ENCODE peak calls at places on chromosome 11, in seven cellular contexts. Z is HCT116, H is GM12865, U is esophagus muscularis mucosa, L is brain microvascular endothelial cell, D is esophagus squamous epithelium, K is neural progenitor cell. O is an unnamed sample.

GRCh38 chr11:26599421-26599820 is 27.4 kb upstream of the MUC15 start:
- DNase-seq in Z (no peak), H (no peak), U (no peak), L (peak), D (no peak), K (no peak), O (no peak)

GRCh38 chr11:26025680-26026079 is 306.2 kb upstream of the ANO3 start:
- DNase-seq in Z (no peak), H (no peak), U (no peak), L (peak), D (no peak), K (no peak), O (no peak)

GRCh38 chr11:67651976-67652895 is 1.7 kb upstream of the ACY3 start:
- DNase-seq in Z (no peak), H (no peak), U (no peak), L (no peak), D (no peak), K (peak), O (peak)

GRCh38 chr11:50075856-50076255 is 43.2 kb downstream of the OR4C45 start:
- DNase-seq in Z (no peak), H (no peak), U (no peak), L (no peak), D (no peak), K (no peak), O (no peak)

GRCh38 chr11:78801161-78801884 is 226.7 kb upstream of the NARS2 start:
- DNase-seq in Z (no peak), H (no peak), U (peak), L (peak), D (no peak), K (no peak), O (no peak)

GRCh38 chr11:78961938-78962701 is 387.5 kb upstream of the NARS2 start:
- DNase-seq in Z (no peak), H (peak), U (no peak), L (peak), D (no peak), K (peak), O (no peak)

GRCh38 chr11:125370561-125371389 is 125.3 kb downstream of the FEZ1 start:
- DNase-seq in Z (no peak), H (no peak), U (no peak), L (no peak), D (no peak), K (peak), O (no peak)

GRCh38 chr11:15224466-15224865 is 109.7 kb downstream of the INSC start:
- DNase-seq in Z (no peak), H (no peak), U (no peak), L (no peak), D (no peak), K (no peak), O (no peak)

GRCh38 chr11:92111291-92111690 is 113.3 kb upstream of the FAT3 start:
- DNase-seq in Z (no peak), H (no peak), U (no peak), L (no peak), D (no peak), K (no peak), O (no peak)

GRCh38 chr11:83042966-83043711 is 28.6 kb downstream of the RAB30 start:
- DNase-seq in Z (no peak), H (no peak), U (no peak), L (no peak), D (no peak), K (no peak), O (no peak)

GRCh38 chr11:75482310-75482606 is 43.5 kb downstream of the GDPD5 start:
- DNase-seq in Z (no peak), H (no peak), U (no peak), L (no peak), D (no peak), K (no peak), O (no peak)

GRCh38 chr11:82978422-82979099 is 77.0 kb downstream of the DDIAS start:
- DNase-seq in Z (no peak), H (peak), U (no peak), L (peak), D (no peak), K (no peak), O (no peak)

GRCh38 chr11:74397531-74398243 is 546 bp downstream of the PGM2L1 start:
- DNase-seq in Z (peak), H (peak), U (no peak), L (peak), D (no peak), K (peak), O (peak)

GRCh38 chr11:114059278-114059983 is at the start of gene ZBTB16:
- DNase-seq in Z (no peak), H (no peak), U (peak), L (no peak), D (no peak), K (peak), O (peak)
- H3K4me3 ChIP-seq in Z (no peak), H (no peak), U (peak), L (peak), D (peak), K (peak), O (peak)

GRCh38 chr11:6497069-6497839 is at the start of gene DNHD1:
- DNase-seq in Z (no peak), H (no peak), U (peak), L (no peak), D (no peak), K (peak), O (no peak)
- H3K4me3 ChIP-seq in Z (no peak), H (no peak), U (peak), L (no peak), D (peak), K (no peak), O (no peak)

DNA sequence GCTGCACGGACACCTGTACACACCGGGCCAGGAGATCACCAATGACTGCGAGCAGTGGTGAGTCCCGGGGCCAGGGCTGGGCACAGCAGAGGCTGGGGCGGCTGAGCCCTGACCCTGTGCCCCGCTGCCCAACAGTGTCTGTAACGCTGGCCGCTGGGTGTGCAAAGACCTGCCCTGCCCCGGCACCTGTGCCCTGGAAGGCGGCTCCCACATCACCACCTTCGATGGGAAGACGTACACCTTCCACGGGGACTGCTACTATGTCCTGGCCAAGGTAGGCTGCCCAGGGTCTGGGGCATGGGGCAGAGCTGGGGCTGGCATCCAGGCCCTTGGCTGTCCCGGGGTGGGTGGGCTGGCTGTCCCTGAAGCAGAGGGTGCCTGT is 7.7 kb downstream of the MUC2 start:
- DNase-seq in Z (no peak), H (no peak), U (no peak), L (no peak), D (no peak), K (no peak), O (peak)
- H3K4me3 ChIP-seq in Z (no peak), H (no peak), U (no peak), L (no peak), D (no peak), K (no peak), O (no peak)

DNA sequence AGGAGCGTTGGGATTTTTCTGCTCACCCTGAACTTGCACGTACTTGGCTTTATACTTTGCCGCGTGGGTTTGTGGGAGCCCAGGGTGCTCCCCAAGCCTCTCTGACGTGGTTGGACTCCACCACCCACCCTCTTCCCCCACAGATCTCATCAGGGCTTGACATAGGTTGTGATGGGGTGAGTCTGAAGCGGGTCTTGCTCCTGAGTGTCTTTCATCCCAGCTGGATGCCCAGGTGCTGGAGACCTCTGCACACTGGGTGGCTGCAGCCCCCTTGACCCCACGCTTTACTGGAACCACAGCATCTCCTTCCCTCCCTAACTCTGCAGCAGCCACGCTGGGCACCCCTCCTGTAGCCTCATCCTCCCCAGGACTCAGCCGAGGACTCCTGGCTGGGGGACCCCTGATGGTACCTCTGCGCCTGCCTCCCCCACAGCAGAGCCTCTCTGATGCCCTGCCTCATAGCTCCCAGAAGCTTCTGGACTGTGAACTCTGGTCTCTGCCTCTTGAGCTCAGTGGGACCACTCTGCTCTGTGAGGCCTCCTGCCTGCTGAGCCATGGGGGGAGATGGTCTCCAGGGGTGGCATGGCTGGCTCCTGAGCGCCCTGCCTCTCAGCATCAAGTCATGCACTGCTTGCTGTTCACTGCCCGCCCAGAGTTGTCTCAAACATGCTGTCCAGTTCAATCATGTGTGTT is 45.2 kb downstream of the MYEOV start:
- DNase-seq in Z (no peak), H (no peak), U (peak), L (no peak), D (no peak), K (no peak), O (no peak)
- H3K4me3 ChIP-seq in Z (no peak), H (no peak), U (no peak), L (no peak), D (no peak), K (no peak), O (no peak)

DNA sequence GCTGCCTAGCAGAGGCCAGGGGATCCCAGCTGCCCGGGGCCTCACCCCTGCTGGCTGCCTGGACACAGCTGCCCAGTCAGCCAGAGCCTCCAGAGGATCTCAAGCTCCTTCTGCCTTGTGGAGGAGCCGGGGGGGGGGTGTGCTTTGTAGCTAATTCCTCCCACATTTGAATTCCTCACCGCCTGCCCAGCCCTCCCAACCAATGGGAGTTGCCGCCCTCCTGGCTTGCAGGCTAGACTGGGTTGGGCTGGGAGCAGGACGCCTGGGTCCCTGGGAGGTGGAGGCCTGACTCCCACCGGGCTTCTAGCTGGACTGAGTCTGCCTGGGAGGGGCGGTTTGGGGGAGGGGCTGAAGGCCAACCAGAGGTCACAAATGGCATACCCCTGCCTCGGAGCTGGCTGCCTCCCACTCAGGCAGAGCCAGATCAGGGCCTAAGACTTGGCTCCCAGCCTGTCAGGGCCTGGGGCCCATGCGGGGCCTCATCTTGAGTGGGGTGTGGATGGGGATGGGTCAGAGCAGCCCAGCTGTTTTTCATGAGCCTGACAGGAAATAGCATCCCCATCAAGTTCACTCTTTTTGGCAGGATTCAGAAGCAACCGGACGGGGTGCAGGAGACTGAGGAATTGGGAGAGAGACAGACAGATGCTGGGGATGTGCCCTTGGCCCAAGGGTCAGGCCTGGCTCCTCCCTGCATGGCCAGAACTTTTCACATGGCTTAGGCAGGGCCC is 29.2 kb upstream of the PDE2A start:
- DNase-seq in Z (no peak), H (no peak), U (no peak), L (peak), D (no peak), K (peak), O (no peak)
- H3K4me3 ChIP-seq in Z (no peak), H (no peak), U (peak), L (no peak), D (no peak), K (no peak), O (no peak)

GRCh38 chr11:2138436-2139117 is 612 bp downstream of the IGF2 start:
- DNase-seq in Z (no peak), H (no peak), U (no peak), L (no peak), D (no peak), K (peak), O (no peak)
- H3K4me3 ChIP-seq in Z (peak), H (no peak), U (peak), L (peak), D (peak), K (peak), O (peak)

GRCh38 chr11:104799251-104799650 is 99.0 kb downstream of the CASP12 start:
- DNase-seq in Z (no peak), H (peak), U (no peak), L (no peak), D (no peak), K (no peak), O (no peak)
- H3K4me3 ChIP-seq in Z (no peak), H (no peak), U (no peak), L (no peak), D (no peak), K (no peak), O (no peak)

O was measured in Caco-2.